ENCODE peak calls at places on chromosomes 2 and 18, in ten cellular contexts. One of them, this sample, is unnamed.

GRCh38 chr2:133581027-133581760 is 12.9 kb upstream of the NCKAP5 start:
- DNase-seq in uterus: no peak
- DNase-seq in NCI-H1092: no peak
- DNase-seq in left ventricle myocardium inferior: no peak
- DNase-seq in stimulated activated naive CD8-positive, alpha-beta T cell treated with anti-CD3 and anti-CD28 coated beads, Interleukin-15, amount 100 ng/mL, for 72 hours: no peak
- DNase-seq in M059J: no peak
- DNase-seq in CD8-positive, alpha-beta T cell: no peak
- DNase-seq in T47D: peak; percentile 10
- DNase-seq in posterior vena cava: no peak
- DNase-seq in NCI-H774: peak; percentile 38
- DNase-seq in this sample: no peak

GRCh38 chr2:20348542-20348941 is 2.1 kb downstream of the PUM2 start:
- DNase-seq in uterus: no peak
- DNase-seq in NCI-H1092: no peak
- DNase-seq in left ventricle myocardium inferior: no peak
- DNase-seq in stimulated activated naive CD8-positive, alpha-beta T cell treated with anti-CD3 and anti-CD28 coated beads, Interleukin-15, amount 100 ng/mL, for 72 hours: no peak
- DNase-seq in M059J: no peak
- DNase-seq in CD8-positive, alpha-beta T cell: no peak
- DNase-seq in T47D: no peak
- DNase-seq in posterior vena cava: no peak
- DNase-seq in NCI-H774: no peak
- DNase-seq in this sample: no peak

GRCh38 chr2:218218409-218219185 is 1.6 kb downstream of the ARPC2 start:
- DNase-seq in uterus: no peak
- DNase-seq in NCI-H1092: no peak
- DNase-seq in left ventricle myocardium inferior: no peak
- DNase-seq in stimulated activated naive CD8-positive, alpha-beta T cell treated with anti-CD3 and anti-CD28 coated beads, Interleukin-15, amount 100 ng/mL, for 72 hours: peak; percentile 17
- DNase-seq in M059J: no peak
- DNase-seq in CD8-positive, alpha-beta T cell: peak; percentile 29
- DNase-seq in T47D: peak; percentile 41
- DNase-seq in posterior vena cava: no peak
- DNase-seq in NCI-H774: no peak
- DNase-seq in this sample: no peak

GRCh38 chr2:65620026-65620425 is 187.6 kb upstream of the SPRED2 start:
- DNase-seq in uterus: no peak
- DNase-seq in NCI-H1092: no peak
- DNase-seq in left ventricle myocardium inferior: no peak
- DNase-seq in stimulated activated naive CD8-positive, alpha-beta T cell treated with anti-CD3 and anti-CD28 coated beads, Interleukin-15, amount 100 ng/mL, for 72 hours: no peak
- DNase-seq in M059J: no peak
- DNase-seq in CD8-positive, alpha-beta T cell: no peak
- DNase-seq in T47D: no peak
- DNase-seq in posterior vena cava: no peak
- DNase-seq in NCI-H774: no peak
- DNase-seq in this sample: no peak

GRCh38 chr2:211692689-211693088 is 845.9 kb downstream of the ERBB4 start:
- DNase-seq in uterus: no peak
- DNase-seq in NCI-H1092: no peak
- DNase-seq in left ventricle myocardium inferior: no peak
- DNase-seq in stimulated activated naive CD8-positive, alpha-beta T cell treated with anti-CD3 and anti-CD28 coated beads, Interleukin-15, amount 100 ng/mL, for 72 hours: no peak
- DNase-seq in M059J: no peak
- DNase-seq in CD8-positive, alpha-beta T cell: no peak
- DNase-seq in T47D: no peak
- DNase-seq in posterior vena cava: no peak
- DNase-seq in NCI-H774: no peak
- DNase-seq in this sample: no peak

GRCh38 chr2:47357475-47357874 is 45.5 kb upstream of the MSH2 start:
- DNase-seq in uterus: peak; percentile 33
- DNase-seq in NCI-H1092: no peak
- DNase-seq in left ventricle myocardium inferior: no peak
- DNase-seq in stimulated activated naive CD8-positive, alpha-beta T cell treated with anti-CD3 and anti-CD28 coated beads, Interleukin-15, amount 100 ng/mL, for 72 hours: no peak
- DNase-seq in M059J: peak; percentile 88
- DNase-seq in CD8-positive, alpha-beta T cell: no peak
- DNase-seq in T47D: no peak
- DNase-seq in posterior vena cava: no peak
- DNase-seq in NCI-H774: no peak
- DNase-seq in this sample: no peak

GRCh38 chr18:61891271-61891670 is 1.5 kb downstream of the RNF152 start:
- DNase-seq in uterus: no peak
- DNase-seq in NCI-H1092: no peak
- DNase-seq in left ventricle myocardium inferior: no peak
- DNase-seq in stimulated activated naive CD8-positive, alpha-beta T cell treated with anti-CD3 and anti-CD28 coated beads, Interleukin-15, amount 100 ng/mL, for 72 hours: no peak
- DNase-seq in M059J: peak; percentile 29
- DNase-seq in CD8-positive, alpha-beta T cell: no peak
- DNase-seq in T47D: no peak
- DNase-seq in posterior vena cava: no peak
- DNase-seq in NCI-H774: no peak
- DNase-seq in this sample: no peak

GRCh38 chr18:43283299-43283698 is 6.0 kb upstream of the SYT4 start:
- DNase-seq in uterus: no peak
- DNase-seq in NCI-H1092: no peak
- DNase-seq in left ventricle myocardium inferior: no peak
- DNase-seq in stimulated activated naive CD8-positive, alpha-beta T cell treated with anti-CD3 and anti-CD28 coated beads, Interleukin-15, amount 100 ng/mL, for 72 hours: no peak
- DNase-seq in M059J: no peak
- DNase-seq in CD8-positive, alpha-beta T cell: no peak
- DNase-seq in T47D: no peak
- DNase-seq in posterior vena cava: peak; percentile 66
- DNase-seq in NCI-H774: no peak
- DNase-seq in this sample: no peak

GRCh38 chr18:21833619-21834300 is 93.2 kb downstream of the MIB1 start:
- DNase-seq in uterus: no peak
- DNase-seq in NCI-H1092: no peak
- DNase-seq in left ventricle myocardium inferior: no peak
- DNase-seq in stimulated activated naive CD8-positive, alpha-beta T cell treated with anti-CD3 and anti-CD28 coated beads, Interleukin-15, amount 100 ng/mL, for 72 hours: no peak
- DNase-seq in M059J: no peak
- DNase-seq in CD8-positive, alpha-beta T cell: no peak
- DNase-seq in T47D: no peak
- DNase-seq in posterior vena cava: no peak
- DNase-seq in NCI-H774: no peak
- DNase-seq in this sample: no peak

GRCh38 chr18:67199993-67200617 is 316.4 kb downstream of the DSEL start:
- DNase-seq in uterus: no peak
- DNase-seq in NCI-H1092: peak; percentile 68
- DNase-seq in left ventricle myocardium inferior: no peak
- DNase-seq in stimulated activated naive CD8-positive, alpha-beta T cell treated with anti-CD3 and anti-CD28 coated beads, Interleukin-15, amount 100 ng/mL, for 72 hours: no peak
- DNase-seq in M059J: peak; percentile 65
- DNase-seq in CD8-positive, alpha-beta T cell: no peak
- DNase-seq in T47D: peak; percentile 64
- DNase-seq in posterior vena cava: no peak
- DNase-seq in NCI-H774: peak; percentile 71
- DNase-seq in this sample: no peak

This sample was measured in psoas muscle.